ENCODE peak calls at places on chromosomes 6 and 20, in eight cellular contexts. S is neural crest cell; Z is NCI-H2171 treated with DMSO at 0.1 percent for 48 hours; B is transverse colon; G is activated naive CD4-positive, alpha-beta T cell; I is fibroblast of the conjunctiva; F is GM13977; Y is WERI-Rb-1. P is an unnamed sample.

GRCh38 chr20:58021481-58021880 is 207.0 kb downstream of the ANKRD60 start:
- DNase-seq in S (no peak), Z (no peak), B (no peak), G (no peak), I (no peak), F (no peak), Y (peak), P (no peak)

GRCh38 chr20:46202758-46203509 is 84.8 kb downstream of the CD40 start:
- DNase-seq in S (no peak), Z (no peak), B (no peak), G (no peak), I (peak), F (no peak), Y (no peak), P (no peak)

GRCh38 chr6:29887330-29887818 is 55.0 kb upstream of the HLA-A start:
- DNase-seq in S (no peak), Z (no peak), B (peak), G (no peak), I (no peak), F (peak), Y (no peak), P (peak)

GRCh38 chr6:128738112-128738511 is 144.8 kb upstream of the LAMA2 start:
- DNase-seq in S (no peak), Z (no peak), B (peak), G (no peak), I (no peak), F (no peak), Y (no peak), P (no peak)

GRCh38 chr20:38434310-38434741 is 802 bp downstream of the SNHG17 start:
- DNase-seq in S (no peak), Z (no peak), B (no peak), G (no peak), I (no peak), F (no peak), Y (peak), P (no peak)

GRCh38 chr6:40348591-40348990 is 238.6 kb downstream of the LRFN2 start:
- DNase-seq in S (no peak), Z (peak), B (no peak), G (no peak), I (no peak), F (no peak), Y (peak), P (no peak)

GRCh38 chr6:14450133-14451040 is 332.8 kb downstream of the CD83 start:
- DNase-seq in S (no peak), Z (peak), B (no peak), G (no peak), I (no peak), F (no peak), Y (no peak), P (no peak)

GRCh38 chr6:152300517-152300916 is 336.6 kb downstream of the SYNE1 start:
- DNase-seq in S (no peak), Z (no peak), B (no peak), G (no peak), I (no peak), F (no peak), Y (no peak), P (no peak)

GRCh38 chr20:63950701-63951397 is 5.4 kb downstream of the UCKL1 start:
- DNase-seq in S (no peak), Z (no peak), B (no peak), G (no peak), I (no peak), F (no peak), Y (peak), P (no peak)

GRCh38 chr6:25175216-25175615 is 104.0 kb upstream of the CARMIL1 start:
- DNase-seq in S (no peak), Z (no peak), B (peak), G (no peak), I (no peak), F (no peak), Y (no peak), P (peak)

GRCh38 chr20:50715694-50716093 is 15.7 kb upstream of the PARD6B start:
- DNase-seq in S (no peak), Z (no peak), B (no peak), G (no peak), I (no peak), F (no peak), Y (no peak), P (peak)

GRCh38 chr20:31913431-31914157 is 38.3 kb downstream of the PDRG1 start:
- DNase-seq in S (no peak), Z (no peak), B (no peak), G (no peak), I (no peak), F (no peak), Y (no peak), P (no peak)

GRCh38 chr6:139028658-139029469 is at the start of gene ABRACL:
- DNase-seq in S (peak), Z (peak), B (peak), G (peak), I (peak), F (peak), Y (peak), P (peak)

GRCh38 chr6:3500262-3501001 is 43.6 kb upstream of the SLC22A23 start:
- DNase-seq in S (no peak), Z (peak), B (no peak), G (no peak), I (peak), F (no peak), Y (no peak), P (peak)

GRCh38 chr6:150720774-150721233 is 121.1 kb downstream of the PLEKHG1 start:
- DNase-seq in S (peak), Z (peak), B (no peak), G (no peak), I (no peak), F (peak), Y (no peak), P (peak)

GRCh38 chr6:116266803-116267202 is 12.9 kb downstream of the TSPYL1 start:
- DNase-seq in S (no peak), Z (no peak), B (no peak), G (no peak), I (no peak), F (no peak), Y (no peak), P (no peak)

GRCh38 chr20:52031574-52032303 is 159.8 kb downstream of the ZFP64 start:
- DNase-seq in S (no peak), Z (no peak), B (peak), G (no peak), I (peak), F (no peak), Y (no peak), P (peak)

GRCh38 chr6:158377866-158378265 is 65.6 kb downstream of the TULP4 start:
- DNase-seq in S (no peak), Z (no peak), B (no peak), G (no peak), I (no peak), F (no peak), Y (no peak), P (no peak)

GRCh38 chr20:43379239-43379917 is 78.3 kb upstream of the SRSF6 start:
- DNase-seq in S (no peak), Z (no peak), B (no peak), G (no peak), I (peak), F (no peak), Y (no peak), P (peak)

GRCh38 chr6:129369737-129370136 is 340.2 kb downstream of the ARHGAP18 start:
- DNase-seq in S (no peak), Z (no peak), B (no peak), G (no peak), I (no peak), F (no peak), Y (no peak), P (no peak)

P was measured in renal cortical epithelial cell.